ENCODE peak calls at places on chromosomes 6 and 20, in five cellular contexts. G, U, I, T and P are unnamed samples.

GRCh38 chr6:140987364-140988135 is 1145.2 kb upstream of the GJE1 start:
- DNase-seq in T (no peak), G (no peak), I (no peak), U (no peak), P (no peak)

GRCh38 chr20:14497004-14497403 is 159.6 kb upstream of the FLRT3 start:
- DNase-seq in G (no peak), U (no peak), T (no peak), I (no peak), P (no peak)

GRCh38 chr6:138215071-138215470 is 3.2 kb downstream of the PBOV1 start:
- DNase-seq in G (no peak), T (no peak), U (no peak), I (no peak), P (no peak)

GRCh38 chr6:90304308-90304707 is 7.7 kb upstream of the BACH2 start:
- DNase-seq in G (no peak), I (no peak), T (no peak), U (no peak), P (no peak)

GRCh38 chr6:34423254-34423653 is 2.6 kb downstream of the RPS10 start:
- DNase-seq in U (no peak), G (no peak), T (peak; percentile 7), I (no peak), P (no peak)

GRCh38 chr20:63889241-63890200 is 5.4 kb upstream of the DNAJC5 start:
- DNase-seq in U (no peak), G (no peak), I (no peak), T (no peak), P (no peak)

GRCh38 chr6:157996201-157996712 is 14.6 kb downstream of the SYNJ2 start:
- DNase-seq in I (no peak), T (no peak), G (no peak), U (no peak), P (no peak)

GRCh38 chr20:61387204-61387958 is 135.3 kb downstream of the CDH4 start:
- DNase-seq in I (no peak), U (no peak), G (peak; percentile 4), T (no peak), P (peak; percentile 51)

GRCh38 chr6:93927731-93928130 is 508.4 kb upstream of the EPHA7 start:
- DNase-seq in T (no peak), G (no peak), U (no peak), I (no peak), P (no peak)

GRCh38 chr6:148075352-148075751 is 267.3 kb upstream of the SASH1 start:
- DNase-seq in G (no peak), T (no peak), U (no peak), I (no peak), P (no peak)

GRCh38 chr6:89369009-89369408 is 16.5 kb upstream of the UBE2J1 start:
- DNase-seq in U (peak; percentile 44), I (no peak), T (peak; percentile 86), G (no peak), P (peak; percentile 72)

GRCh38 chr6:159866286-159867247 is 24.2 kb upstream of the MAS1 start:
- DNase-seq in G (no peak), I (no peak), U (no peak), T (no peak), P (no peak)

GRCh38 chr20:53874706-53875105 is 195.7 kb downstream of the BCAS1 start:
- DNase-seq in U (no peak), T (no peak), I (no peak), G (no peak), P (no peak)

GRCh38 chr20:20010639-20011500 is 6.3 kb upstream of the NAA20 start:
- DNase-seq in G (peak; percentile 82), U (no peak), I (no peak), T (no peak), P (no peak)

GRCh38 chr6:150229775-150230561 is 87.1 kb downstream of the PPP1R14C start:
- DNase-seq in G (no peak), U (no peak), I (no peak), T (no peak), P (peak; percentile 57)

GRCh38 chr6:163324928-163325784 is 89.4 kb upstream of the QKI start:
- DNase-seq in U (no peak), I (no peak), T (peak; percentile 82), G (no peak), P (no peak)

GRCh38 chr20:7798176-7798575 is 142.1 kb downstream of the HAO1 start:
- DNase-seq in G (no peak), U (no peak), I (no peak), T (no peak), P (no peak)

GRCh38 chr6:161549977-161550655 is 276.3 kb upstream of the AGPAT4 start:
- DNase-seq in U (no peak), I (no peak), G (no peak), T (no peak), P (peak; percentile 60)

GRCh38 chr20:25042531-25043498 is 15.1 kb downstream of the ACSS1 start:
- DNase-seq in I (peak; percentile 62), U (no peak), G (no peak), T (peak; percentile 86), P (no peak)

GRCh38 chr6:5087389-5087788 is 2.2 kb downstream of the PPP1R3G start:
- DNase-seq in I (no peak), U (no peak), G (no peak), T (no peak), P (peak; percentile 37)

GRCh38 chr6:21745543-21746337 is 152.2 kb downstream of the SOX4 start:
- DNase-seq in T (no peak), I (no peak), G (no peak), U (no peak), P (peak; percentile 76)

GRCh38 chr6:110534731-110535164 is 58.3 kb upstream of the SLC22A16 start:
- DNase-seq in G (no peak), U (no peak), T (no peak), I (no peak), P (no peak)

GRCh38 chr6:2503816-2504494 is 246.8 kb downstream of the MYLK4 start:
- DNase-seq in G (no peak), T (no peak), U (no peak), I (no peak), P (peak; percentile 8)

GRCh38 chr6:143677577-143677890 is 231 bp upstream of the PHACTR2 start:
- DNase-seq in U (no peak), T (no peak), G (no peak), I (no peak), P (no peak)

GRCh38 chr6:46648869-46649488 is 3.6 kb downstream of the CYP39A1 start:
- DNase-seq in I (no peak), G (no peak), U (no peak), T (no peak), P (no peak)

GRCh38 chr6:37074053-37074827 is 68.8 kb downstream of the FGD2 start:
- DNase-seq in G (no peak), T (no peak), I (no peak), U (peak; percentile 74), P (no peak)

GRCh38 chr6:42030585-42031506 is 19.5 kb upstream of the TAF8 start:
- DNase-seq in G (no peak), I (no peak), U (no peak), T (no peak), P (peak; percentile 83)

GRCh38 chr20:58349586-58349985 is 39.4 kb upstream of the VAPB start:
- DNase-seq in G (no peak), T (no peak), I (no peak), U (no peak), P (no peak)

GRCh38 chr20:58340151-58340550 is 30.6 kb downstream of the RAB22A start:
- DNase-seq in T (no peak), I (no peak), G (no peak), U (no peak), P (no peak)

GRCh38 chr20:58340853-58341252 is 31.3 kb downstream of the RAB22A start:
- DNase-seq in I (no peak), U (no peak), T (no peak), G (no peak), P (no peak)

GRCh38 chr20:58342104-58342945 is 32.8 kb downstream of the RAB22A start:
- DNase-seq in U (no peak), T (no peak), G (peak; percentile 23), I (no peak), P (no peak)

DNA sequence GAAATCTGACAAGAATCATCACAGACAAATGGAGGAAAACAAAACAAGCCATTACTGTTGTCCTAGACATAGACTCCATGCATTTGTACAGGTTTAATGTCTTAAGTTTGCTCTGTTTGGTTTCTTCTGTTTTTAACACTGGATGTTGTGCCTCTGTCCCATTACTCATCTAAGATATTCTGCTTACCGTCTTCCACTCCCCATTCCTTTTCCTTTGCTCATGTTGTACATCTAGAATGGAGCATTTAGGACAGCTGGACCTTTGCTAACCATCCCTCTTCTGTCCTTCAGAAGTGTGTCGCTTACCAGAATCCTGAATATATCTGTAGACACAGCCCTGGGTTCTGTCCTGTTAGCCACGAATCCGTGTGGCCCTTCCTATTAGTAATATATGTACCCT is 35.2 kb downstream of the RAB22A start:
- DNase-seq in I (no peak), U (no peak), T (no peak), G (no peak), P (no peak)
- H3K36me3 ChIP-seq in I (peaks cover 62% of the 10 kb centered on the region), U (no peaks in the 10 kb centered on the region), T (peaks cover 13% of the 10 kb centered on the region), G (peaks cover 9% of the 10 kb centered on the region), P (no peaks in the 10 kb centered on the region)

GRCh38 chr20:47287609-47288144 is 68.8 kb downstream of the ZMYND8 start:
- DNase-seq in T (no peak), G (no peak), U (no peak), I (no peak), P (no peak)
- H3K36me3 ChIP-seq in T (peaks cover 62% of the 10 kb centered on the region), G (peaks cover 15% of the 10 kb centered on the region), U (no peaks in the 10 kb centered on the region), I (peaks cover 100% of the 10 kb centered on the region), P (peaks cover 2% of the 10 kb centered on the region)

DNA sequence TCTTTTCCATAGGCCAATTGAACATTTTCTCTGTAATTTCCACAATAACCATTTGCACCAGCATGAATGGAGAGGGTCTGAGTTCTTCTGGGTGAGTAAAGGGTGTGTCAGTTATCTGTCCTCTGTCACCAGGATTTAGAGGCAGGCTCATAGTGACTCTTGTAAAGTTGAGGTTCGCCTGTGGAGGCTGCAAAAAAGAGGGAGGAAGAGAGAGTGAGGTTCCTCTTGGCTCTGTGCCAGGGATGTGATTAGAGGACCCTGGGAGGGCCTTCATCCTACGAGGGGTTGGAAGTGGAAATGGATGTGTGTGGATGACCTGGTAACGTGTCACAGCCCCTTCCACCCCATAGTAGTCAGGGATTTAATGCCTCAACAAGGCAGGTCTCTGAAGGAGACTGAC is 242.0 kb downstream of the ESR1 start:
- DNase-seq in I (no peak), G (no peak), U (no peak), T (no peak), P (no peak)
- H3K36me3 ChIP-seq in I (no peaks in the 10 kb centered on the region), G (no peaks in the 10 kb centered on the region), U (no peaks in the 10 kb centered on the region), T (no peaks in the 10 kb centered on the region), P (no peaks in the 10 kb centered on the region)

DNA sequence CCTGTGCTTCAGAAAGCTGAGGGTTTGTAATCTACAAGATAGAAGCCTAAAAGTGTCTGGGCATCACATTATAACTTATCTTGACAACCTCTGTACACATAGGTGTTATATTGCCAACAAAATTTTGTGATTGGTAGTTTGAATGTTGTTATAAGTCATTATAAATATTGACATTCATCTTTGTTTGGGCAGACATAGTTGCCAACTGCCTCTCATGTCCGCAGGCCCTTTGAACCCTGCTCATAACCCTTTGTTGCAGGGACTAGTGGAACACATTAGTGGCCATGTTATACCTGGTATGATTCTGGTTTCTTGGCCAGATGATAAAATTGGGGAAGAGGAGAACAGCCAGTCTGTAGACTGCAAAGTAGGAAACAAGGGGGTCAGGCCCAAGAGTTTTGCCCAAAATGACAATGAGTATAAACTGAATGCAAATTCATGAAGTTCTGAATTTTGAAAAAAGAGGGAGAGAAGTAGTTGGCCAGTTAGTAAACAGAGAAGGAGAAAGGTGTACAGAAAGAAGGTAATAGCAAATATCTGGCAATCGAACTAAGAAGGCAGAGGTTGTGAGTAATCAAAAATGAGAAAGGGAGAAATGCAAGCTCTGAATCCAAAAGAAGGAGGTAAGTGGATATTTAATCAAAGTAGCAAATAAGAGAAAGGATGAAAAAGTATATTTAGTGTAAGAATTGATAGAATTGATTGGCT is 21.6 kb upstream of the LMBRD1 start:
- DNase-seq in I (no peak), G (no peak), T (no peak), U (no peak), P (no peak)
- H3K36me3 ChIP-seq in I (no peaks in the 10 kb centered on the region), G (no peaks in the 10 kb centered on the region), T (no peaks in the 10 kb centered on the region), U (no peaks in the 10 kb centered on the region), P (no peaks in the 10 kb centered on the region)